ENCODE peak calls at places on chromosomes 4 and X, in six cellular contexts. C is endothelial cell of umbilical vein, N is HCT116, V is neural progenitor cell, J is fibroblast of lung, M is mammary epithelial cell. E is an unnamed sample. For H3K4me1, the result is how much of the 10 kb centered on the place peaks cover.

GRCh38 chr4:27412617-27413016 is 552.0 kb downstream of the STIM2 start:
- DNase-seq in C (no peak), N (no peak), V (no peak), J (no peak), M (no peak), E (no peak)

GRCh38 chrX:136779346-136779781 is 1.4 kb downstream of the ARHGEF6 start:
- DNase-seq in C (no peak), N (no peak), V (no peak), J (no peak), M (no peak), E (peak)

GRCh38 chr4:6727081-6727942 is 11.3 kb downstream of the BLOC1S4 start:
- DNase-seq in C (no peak), N (no peak), V (peak), J (peak), M (no peak), E (peak)

GRCh38 chr4:82998898-82999297 is 11.7 kb downstream of the LIN54 start:
- DNase-seq in C (no peak), N (no peak), V (no peak), J (no peak), M (no peak), E (no peak)

GRCh38 chr4:114326358-114326757 is 272.2 kb upstream of the UGT8 start:
- DNase-seq in C (no peak), N (no peak), V (no peak), J (no peak), M (no peak), E (no peak)

GRCh38 chr4:1647432-1647831 is 36.7 kb downstream of the FAM53A start:
- DNase-seq in C (no peak), N (no peak), V (no peak), J (no peak), M (no peak), E (no peak)

GRCh38 chrX:30513284-30513683 is 64.3 kb downstream of the TASL start:
- DNase-seq in C (peak), N (no peak), V (peak), J (no peak), M (no peak), E (peak)

GRCh38 chr4:97590266-97590665 is 553.0 kb downstream of the STPG2 start:
- DNase-seq in C (no peak), N (no peak), V (no peak), J (no peak), M (no peak), E (no peak)

GRCh38 chrX:15623074-15623473 is 22.3 kb upstream of the ACE2 start:
- DNase-seq in C (no peak), N (no peak), V (no peak), J (no peak), M (no peak), E (no peak)

GRCh38 chr4:144615182-144615581 is 30.8 kb upstream of the HHIP start:
- DNase-seq in C (peak), N (no peak), V (no peak), J (peak), M (peak), E (peak)

GRCh38 chrX:68841251-68842049 is 12.6 kb downstream of the EFNB1 start:
- DNase-seq in C (no peak), N (no peak), V (no peak), J (no peak), M (no peak), E (no peak)

GRCh38 chr4:53010320-53010719 is 148.2 kb downstream of the RASL11B start:
- DNase-seq in C (no peak), N (no peak), V (no peak), J (peak), M (no peak), E (peak)

GRCh38 chr4:115484479-115484878 is 371.1 kb upstream of the NDST4 start:
- DNase-seq in C (no peak), N (no peak), V (no peak), J (no peak), M (no peak), E (no peak)

GRCh38 chrX:68698955-68699354 is 51.5 kb downstream of the STARD8 start:
- DNase-seq in C (no peak), N (no peak), V (no peak), J (no peak), M (no peak), E (no peak)

GRCh38 chrX:109889289-109890006 is 113.5 kb upstream of the TMEM164 start:
- DNase-seq in C (no peak), N (no peak), V (peak), J (peak), M (no peak), E (peak)

GRCh38 chr4:3872834-3873313 is 106.7 kb downstream of the ADRA2C start:
- DNase-seq in C (no peak), N (no peak), V (no peak), J (no peak), M (no peak), E (no peak)

GRCh38 chrX:18348047-18348446 is 6.4 kb downstream of the SCML2 start:
- DNase-seq in C (no peak), N (no peak), V (no peak), J (peak), M (no peak), E (no peak)

GRCh38 chr4:98326168-98326567 is 65.0 kb downstream of the RAP1GDS1 start:
- DNase-seq in C (no peak), N (no peak), V (no peak), J (no peak), M (no peak), E (no peak)

GRCh38 chr4:135741583-135741982 is 1540.0 kb upstream of the PABPC4L start:
- DNase-seq in C (no peak), N (no peak), V (peak), J (no peak), M (no peak), E (no peak)

GRCh38 chr4:53548662-53549061 is 42.6 kb downstream of the LNX1 start:
- DNase-seq in C (no peak), N (no peak), V (no peak), J (no peak), M (no peak), E (no peak)

GRCh38 chr4:79048878-79049277 is 109.6 kb upstream of the PAQR3 start:
- DNase-seq in C (no peak), N (no peak), V (no peak), J (no peak), M (no peak), E (no peak)

GRCh38 chr4:138235419-138235952 is 6.7 kb downstream of the SLC7A11 start:
- DNase-seq in C (peak), N (peak), V (no peak), J (peak), M (peak), E (peak)

DNA sequence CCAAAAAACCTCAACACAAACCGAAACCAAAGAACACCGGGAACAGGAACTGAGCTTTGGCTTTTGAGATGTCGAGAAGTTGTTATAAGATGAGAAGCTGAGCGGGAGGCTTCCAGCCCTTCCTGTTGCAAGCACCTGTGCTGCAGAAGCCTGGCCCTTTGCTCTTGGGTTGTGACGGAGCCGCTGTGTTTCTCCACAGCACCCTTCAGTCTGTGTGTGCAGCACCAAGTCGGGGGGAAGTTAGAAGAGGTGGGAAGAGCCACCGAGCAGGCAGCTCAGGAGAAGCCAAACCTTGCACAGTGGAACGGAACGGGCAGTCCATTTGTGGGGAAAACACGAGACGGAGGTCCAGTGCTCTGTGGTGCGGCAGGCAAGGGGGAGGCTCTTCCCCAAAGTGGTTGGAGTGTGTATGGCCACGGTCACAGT is 123.5 kb downstream of the STOX2 start:
- DNase-seq in C (no peak), N (no peak), V (no peak), J (no peak), M (no peak), E (no peak)
- H2AFZ ChIP-seq in C (no peak), N (no peak), V (no peak), J (peak), M (no peak), E (no peak)

DNA sequence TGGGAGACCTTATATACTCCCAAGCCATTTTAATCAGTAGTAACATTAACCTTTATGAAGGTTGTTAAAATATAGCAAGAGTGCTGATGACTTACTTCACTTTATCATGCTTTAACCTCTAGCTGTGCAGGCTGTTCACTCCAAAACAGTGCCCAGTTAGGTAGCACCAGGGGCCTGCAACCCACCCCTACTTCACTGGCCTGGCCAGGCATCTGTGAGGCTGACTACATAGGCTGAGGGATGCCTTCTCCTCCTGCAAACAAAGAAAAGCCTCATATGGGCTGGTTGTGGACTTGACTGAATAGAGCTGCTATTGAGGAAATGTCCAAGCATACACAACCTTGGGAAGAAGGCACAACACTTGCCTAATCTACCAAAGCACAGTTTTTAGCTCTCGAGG is 172.8 kb downstream of the SHROOM3 start:
- DNase-seq in C (no peak), N (no peak), V (no peak), J (no peak), M (no peak), E (no peak)
- H3K4me1 ChIP-seq in C (under half), N (under half), V (under half), J (under half), M (under half), E (half or more)

GRCh38 chrX:153764786-153765137 is 713 bp downstream of the PLXNB3 start:
- DNase-seq in C (no peak), N (no peak), V (no peak), J (no peak), M (no peak), E (no peak)
- H3K4me3 ChIP-seq in C (no peak), N (no peak), V (no peak), J (no peak), M (peak), E (peak)

GRCh38 chr4:24912252-24913098 is at the start of gene CCDC149:
- DNase-seq in C (peak), N (peak), V (peak), J (peak), M (peak), E (peak)
- H2AFZ ChIP-seq in C (peak), N (peak), V (peak), J (peak), M (peak), E (peak)

GRCh38 chr4:147824884-147825283 is 93.0 kb downstream of the ARHGAP10 start:
- DNase-seq in C (no peak), N (no peak), V (no peak), J (no peak), M (no peak), E (no peak)
- H3K4me1 ChIP-seq in C (under half), N (under half), V (under half), J (under half), M (half or more), E (under half)

DNA sequence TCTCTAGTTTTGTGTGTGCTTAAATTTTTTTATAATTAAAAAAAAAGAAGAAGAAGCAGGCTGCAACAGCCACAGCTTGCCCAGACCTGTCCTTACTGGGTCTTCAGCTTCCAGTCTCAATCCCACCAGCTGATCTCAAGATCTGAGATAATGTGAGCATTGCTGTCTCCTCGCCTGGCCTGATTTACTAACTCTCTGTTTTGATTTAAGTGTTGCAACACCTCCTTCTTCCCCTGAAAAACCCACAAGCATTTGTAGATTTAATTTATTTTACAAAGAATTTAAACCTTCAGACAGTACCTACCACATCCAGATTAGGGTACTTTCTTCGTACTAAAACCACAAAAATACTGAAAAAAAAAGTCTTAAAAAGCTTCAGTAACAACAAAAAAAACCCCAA is 38.0 kb downstream of the FAM241A start:
- DNase-seq in C (no peak), N (no peak), V (no peak), J (peak), M (peak), E (peak)
- H3K4me3 ChIP-seq in C (no peak), N (no peak), V (no peak), J (no peak), M (no peak), E (no peak)

DNA sequence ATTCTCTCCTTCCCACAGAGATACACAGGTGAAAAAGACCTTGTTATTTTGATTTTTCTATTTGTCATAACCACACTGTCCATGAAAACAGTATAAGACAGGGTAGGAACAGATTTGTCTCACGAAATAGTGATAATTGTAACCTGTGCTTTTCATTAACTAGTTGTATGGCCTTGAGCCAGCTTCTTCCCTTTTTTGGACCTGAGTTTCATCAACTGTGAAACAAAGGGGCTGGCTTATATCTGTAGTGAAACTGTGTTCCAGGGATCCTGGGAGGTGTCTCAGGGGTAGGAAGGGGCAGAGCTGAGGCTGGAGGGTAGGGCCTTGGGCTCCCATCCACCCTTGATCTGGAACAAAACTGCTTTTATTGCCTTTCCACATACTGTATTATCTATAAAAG is 50.9 kb downstream of the MED28 start:
- DNase-seq in C (no peak), N (no peak), V (no peak), J (no peak), M (no peak), E (no peak)
- H2AFZ ChIP-seq in C (no peak), N (no peak), V (no peak), J (no peak), M (no peak), E (no peak)